ENCODE peak calls at places on chromosomes 5 and 9, in five cellular contexts. K is NCI-H2081; N is mucosa of descending colon; U is activated naive CD8-positive, alpha-beta T cell treated with anti-CD3 and anti-CD28 coated beads, Interleukin-2, amount 50 U/mL, for 16 hours; A is NCI-H1694 treated with DMSO at 0.1 percent for 48 hours. F is an unnamed sample.

GRCh38 chr5:151739395-151739794 is 19.0 kb downstream of the ATOX1 start:
- DNase-seq in K (no peak), N (no peak), U (no peak), A (no peak), F (no peak)

GRCh38 chr9:36306481-36307306 is 48.4 kb upstream of the GNE start:
- DNase-seq in K (no peak), N (peak; percentile 56), U (no peak), A (no peak), F (no peak)

GRCh38 chr5:132050661-132051371 is 9.6 kb upstream of the IL3 start:
- DNase-seq in K (no peak), N (no peak), U (no peak), A (no peak), F (no peak)

GRCh38 chr5:151619812-151620462 is 28.8 kb upstream of the FAT2 start:
- DNase-seq in K (no peak), N (no peak), U (no peak), A (no peak), F (no peak)

GRCh38 chr5:149030838-149031397 is 31.9 kb downstream of the SH3TC2 start:
- DNase-seq in K (no peak), N (no peak), U (no peak), A (no peak), F (no peak)

GRCh38 chr9:35690447-35691324 is 961 bp upstream of the TPM2 start:
- DNase-seq in K (peak; percentile 61), N (peak; percentile 76), U (no peak), A (peak; percentile 33), F (peak; percentile 52)

GRCh38 chr5:10059611-10060379 is 189.9 kb downstream of the ATPSCKMT start:
- DNase-seq in K (no peak), N (no peak), U (no peak), A (no peak), F (no peak)

GRCh38 chr9:95021166-95021886 is 294.8 kb downstream of the AOPEP start:
- DNase-seq in K (no peak), N (no peak), U (no peak), A (no peak), F (no peak)

GRCh38 chr5:9653811-9654210 is 23.7 kb upstream of the TAS2R1 start:
- DNase-seq in K (no peak), N (no peak), U (no peak), A (no peak), F (no peak)

GRCh38 chr9:77770340-77770739 is 122.2 kb upstream of the GNA14 start:
- DNase-seq in K (no peak), N (no peak), U (no peak), A (no peak), F (no peak)

GRCh38 chr5:39760385-39761198 is 335.8 kb upstream of the DAB2 start:
- DNase-seq in K (no peak), N (no peak), U (no peak), A (no peak), F (no peak)

F was measured in SK-N-DZ.